ENCODE peak calls at places on chromosomes 13 and 19, in five cellular contexts. D, Q, O, A and B are unnamed samples.

GRCh38 chr13:107266657-107267056 is 698.7 kb upstream of the ARGLU1 start:
- DNase-seq in D (no peak), Q (no peak), O (peak), A (no peak), B (no peak)

GRCh38 chr19:50042363-50043024 is 16.7 kb downstream of the ZNF473 start:
- DNase-seq in D (no peak), Q (no peak), O (no peak), A (no peak), B (no peak)

GRCh38 chr19:12778020-12778904 is 2.9 kb upstream of the HOOK2 start:
- DNase-seq in D (peak), Q (no peak), O (peak), A (no peak), B (no peak)

GRCh38 chr19:8240274-8241229 is 31.4 kb downstream of the CERS4 start:
- DNase-seq in D (peak), Q (peak), O (no peak), A (peak), B (peak)

GRCh38 chr13:52869050-52869449 is 20.6 kb upstream of the PCDH8 start:
- DNase-seq in D (no peak), Q (no peak), O (no peak), A (no peak), B (no peak)

GRCh38 chr19:11261902-11262839 is at the start of gene DOCK6:
- DNase-seq in D (peak), Q (peak), O (no peak), A (no peak), B (no peak)

GRCh38 chr13:113493315-113493951 is 2.9 kb upstream of the DCUN1D2 start:
- DNase-seq in D (peak), Q (peak), O (peak), A (peak), B (peak)

GRCh38 chr13:47437411-47437810 is 540.6 kb upstream of the HTR2A start:
- DNase-seq in D (peak), Q (no peak), O (no peak), A (no peak), B (no peak)

GRCh38 chr19:2270157-2270571 is 11.8 kb downstream of the PEAK3 start:
- DNase-seq in D (peak), Q (no peak), O (no peak), A (no peak), B (no peak)

GRCh38 chr19:29878973-29879654 is 62.9 kb upstream of the URI1 start:
- DNase-seq in D (peak), Q (peak), O (peak), A (no peak), B (peak)

GRCh38 chr19:18596752-18597157 is 8.2 kb downstream of the REX1BD start:
- DNase-seq in D (peak), Q (no peak), O (no peak), A (no peak), B (peak)